ENCODE peak calls at places on chromosomes 1 and 21, in four cellular contexts. C, B, U and H are unnamed samples.

GRCh38 chr1:156582388-156583022 is 3.0 kb downstream of the TTC24 start:
- DNase-seq in C (no peak), B (no peak), U (no peak), H (no peak)

GRCh38 chr1:156293895-156294294 is 1.6 kb downstream of the GLMP start:
- DNase-seq in C (no peak), B (no peak), U (no peak), H (no peak)

GRCh38 chr1:167718926-167719691 is 2.7 kb upstream of the MPZL1 start:
- DNase-seq in C (no peak), B (no peak), U (no peak), H (no peak)

GRCh38 chr1:39969048-39969447 is 14.1 kb downstream of the MFSD2A start:
- DNase-seq in C (no peak), B (no peak), U (no peak), H (no peak)

GRCh38 chr1:107963601-107964396 is 1.2 kb downstream of the VAV3 start:
- DNase-seq in C (peak), B (peak), U (no peak), H (peak)

GRCh38 chr1:228400692-228401454 is 5.8 kb downstream of the TRIM11 start:
- DNase-seq in C (no peak), B (peak), U (no peak), H (no peak)

GRCh38 chr21:45146801-45147200 is 72.4 kb downstream of the ADARB1 start:
- DNase-seq in C (no peak), B (peak), U (no peak), H (no peak)

GRCh38 chr1:9592510-9593075 is 3.9 kb downstream of the TMEM201 start:
- DNase-seq in C (no peak), B (no peak), U (no peak), H (no peak)

GRCh38 chr1:246355421-246356230 is 151.5 kb downstream of the SMYD3 start:
- DNase-seq in C (no peak), B (no peak), U (no peak), H (peak)

GRCh38 chr1:153100241-153100640 is 5.9 kb upstream of the SPRR2E start:
- DNase-seq in C (no peak), B (no peak), U (peak), H (peak)

GRCh38 chr1:74673351-74674111 is at the start of gene ERICH3:
- DNase-seq in C (no peak), B (no peak), U (no peak), H (no peak)

GRCh38 chr1:47280142-47280541 is 33.8 kb downstream of the STIL start:
- DNase-seq in C (no peak), B (no peak), U (no peak), H (no peak)

GRCh38 chr1:186220101-186220500 is 155.0 kb downstream of the TPR start:
- DNase-seq in C (no peak), B (no peak), U (no peak), H (no peak)

GRCh38 chr1:166952002-166952746 is 23.2 kb downstream of the ILDR2 start:
- DNase-seq in C (no peak), B (peak), U (no peak), H (no peak)

DNA sequence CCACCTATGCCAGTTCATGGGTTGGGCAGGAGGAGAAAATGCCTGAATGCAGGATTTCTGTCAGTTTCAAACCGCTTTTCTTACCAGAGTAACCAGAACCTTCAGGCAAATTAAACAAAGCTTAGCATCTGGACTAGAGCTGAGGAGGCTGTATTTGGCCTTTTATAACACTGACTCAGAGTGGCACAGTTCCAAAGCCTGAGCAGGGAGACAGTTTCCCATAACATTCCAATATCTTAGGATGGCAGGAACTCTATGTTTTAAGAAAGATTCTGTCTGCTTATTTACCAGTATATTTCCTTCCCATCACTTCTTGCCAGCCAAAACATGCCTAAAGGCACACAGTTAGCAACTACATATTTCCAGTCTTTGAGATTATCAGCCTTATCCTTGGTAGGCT is 46.8 kb downstream of the UBR4 start:
- DNase-seq in C (no peak), B (no peak), U (no peak), H (peak)
- TF ChIP-seq POLR2AphosphoS5 in C (no peak), B (no peak), U (no peak), H (no peak)

DNA sequence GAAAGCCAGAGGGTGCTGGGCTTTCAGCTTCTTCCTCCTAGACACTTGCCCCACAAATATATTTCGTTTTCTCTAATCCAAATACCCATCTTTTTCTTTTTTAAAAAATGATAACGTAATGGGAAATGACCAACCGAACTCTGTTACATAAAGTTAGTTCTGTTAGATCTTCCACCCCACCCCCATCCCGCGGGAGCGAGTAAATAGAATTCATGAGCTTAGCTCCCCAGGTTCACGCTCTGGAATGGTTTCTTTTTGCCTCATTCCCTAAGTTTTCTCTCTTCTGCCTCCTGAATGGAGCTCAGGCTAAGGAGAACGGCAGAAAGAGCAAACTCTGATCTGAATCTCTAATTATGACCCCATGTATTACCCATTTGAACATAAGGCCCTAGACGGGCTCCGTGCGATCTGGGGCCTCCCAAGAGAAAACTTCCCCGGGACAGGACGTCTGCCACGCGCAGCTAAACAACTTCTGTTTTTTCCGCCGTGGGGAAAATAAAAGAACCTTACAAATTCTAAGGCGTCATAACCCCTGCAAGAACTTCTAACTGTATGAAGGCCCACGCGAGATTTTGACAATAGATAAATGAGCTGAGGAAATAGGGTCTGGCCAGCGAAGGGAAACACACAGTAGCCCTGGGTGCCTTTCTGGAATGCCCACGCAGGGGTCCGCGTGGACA is 2.4 kb downstream of the TBX15 start:
- DNase-seq in C (no peak), B (no peak), U (no peak), H (no peak)
- TF ChIP-seq POLR2AphosphoS5 in C (no peak), B (no peak), U (no peak), H (no peak)

GRCh38 chr1:5514519-5515183 is 477.6 kb downstream of the NPHP4 start:
- DNase-seq in C (peak), B (no peak), U (peak), H (peak)

GRCh38 chr1:5522605-5523145 is 469.6 kb downstream of the NPHP4 start:
- DNase-seq in C (no peak), B (no peak), U (no peak), H (no peak)

GRCh38 chr1:5516756-5517155 is 475.5 kb downstream of the NPHP4 start:
- DNase-seq in C (no peak), B (no peak), U (no peak), H (no peak)

GRCh38 chr1:5515501-5515900 is 476.7 kb downstream of the NPHP4 start:
- DNase-seq in C (no peak), B (no peak), U (no peak), H (no peak)

GRCh38 chr1:5519366-5520135 is 472.7 kb downstream of the NPHP4 start:
- DNase-seq in C (no peak), B (peak), U (no peak), H (no peak)
- TF ChIP-seq POLR2AphosphoS5 in C (no peak), B (no peak), U (no peak), H (no peak)

GRCh38 chr1:238647877-238648276 is 738.5 kb upstream of the CHRM3 start:
- DNase-seq in C (no peak), B (no peak), U (no peak), H (no peak)
- TF ChIP-seq POLR2AphosphoS5 in C (no peak), B (no peak), U (no peak), H (no peak)

GRCh38 chr1:10803971-10804820 is 7.8 kb upstream of the CASZ1 start:
- DNase-seq in C (peak), B (no peak), U (no peak), H (no peak)
- TF ChIP-seq POLR2AphosphoS5 in C (peak), B (no peak), U (no peak), H (no peak)

GRCh38 chr1:8285965-8286364 is 31.9 kb upstream of the SLC45A1 start:
- DNase-seq in C (no peak), B (no peak), U (no peak), H (no peak)

GRCh38 chr1:8285103-8285502 is 32.8 kb upstream of the SLC45A1 start:
- DNase-seq in C (peak), B (no peak), U (no peak), H (no peak)

GRCh38 chr1:8283058-8283884 is 34.6 kb upstream of the SLC45A1 start:
- DNase-seq in C (peak), B (peak), U (no peak), H (no peak)

GRCh38 chr1:8284167-8284566 is 33.7 kb upstream of the SLC45A1 start:
- DNase-seq in C (no peak), B (no peak), U (no peak), H (no peak)

GRCh38 chr1:8281843-8282509 is 35.9 kb upstream of the SLC45A1 start:
- DNase-seq in C (no peak), B (peak), U (no peak), H (no peak)
- TF ChIP-seq POLR2AphosphoS5 in C (no peak), B (no peak), U (no peak), H (no peak)

DNA sequence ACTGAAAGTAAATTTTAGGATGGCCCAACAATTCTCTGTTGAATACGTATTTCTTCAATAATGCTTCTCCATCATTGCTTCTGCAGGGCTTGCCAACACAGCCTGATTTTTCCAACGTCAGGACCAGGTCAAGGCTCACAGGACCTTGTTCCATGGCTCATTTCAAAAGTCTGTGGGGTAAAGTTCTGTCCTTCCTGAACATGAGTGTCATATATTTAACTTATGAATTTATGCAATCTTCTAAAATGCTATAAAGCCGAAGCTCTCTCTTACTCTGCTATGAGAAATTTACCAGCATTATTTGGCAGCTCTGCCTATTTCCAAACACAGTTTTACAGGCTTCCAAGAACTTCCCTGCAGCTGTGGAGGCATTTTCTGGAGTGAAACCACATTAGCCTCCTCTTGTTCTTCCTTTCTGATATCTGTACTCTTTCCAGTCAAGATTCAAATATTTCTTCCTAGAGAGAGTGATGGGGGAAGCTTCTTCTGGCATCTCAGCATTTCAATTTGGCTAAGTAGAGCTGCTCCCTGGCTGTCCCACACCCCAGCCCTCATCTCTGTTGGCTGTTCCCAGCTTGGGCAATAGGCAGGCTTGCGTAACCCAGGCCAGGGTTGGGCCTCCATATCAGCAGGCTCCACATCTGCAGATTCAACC is 15.5 kb upstream of the HMGCS2 start:
- DNase-seq in C (peak), B (peak), U (no peak), H (no peak)
- TF ChIP-seq POLR2AphosphoS5 in C (no peak), B (no peak), U (no peak), H (no peak)

DNA sequence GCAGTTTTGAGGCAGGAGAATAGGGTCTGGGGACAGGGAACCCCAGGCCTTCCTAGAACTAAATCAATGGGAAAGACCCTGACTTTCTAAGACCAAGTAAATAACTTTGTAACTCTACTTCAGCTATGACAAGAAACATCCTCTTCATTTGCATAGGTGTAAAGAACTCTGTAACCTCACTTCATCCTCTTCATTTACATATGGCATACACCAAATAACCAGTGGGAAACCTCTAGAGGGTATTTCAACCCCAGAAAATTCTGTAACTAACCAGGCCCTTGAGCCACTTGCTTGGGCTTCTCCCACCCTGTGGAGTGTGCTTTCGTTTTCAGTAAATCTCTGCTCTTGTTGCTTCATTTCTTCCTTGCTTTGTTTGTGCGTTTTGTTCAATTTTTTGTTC is 495.6 kb downstream of the SIPA1L2 start:
- DNase-seq in C (no peak), B (no peak), U (no peak), H (no peak)
- TF ChIP-seq POLR2AphosphoS5 in C (no peak), B (no peak), U (no peak), H (no peak)